ENCODE peak calls at places on chromosomes 6 and 20, in six cellular contexts. H is neuronal stem cell, C is mesenchymal stem cell, R is mesendoderm, T is H1, P is H9. Y is an unnamed sample.

GRCh38 chr6:117992856-117993255 is 85.8 kb downstream of the SLC35F1 start:
- DNase-seq in P (no peak), C (no peak), H (no peak), R (no peak), T (no peak), Y (no peak)

GRCh38 chr6:148140772-148141557 is 201.7 kb upstream of the SASH1 start:
- DNase-seq in T (no peak), H (no peak), R (no peak), C (no peak), P (no peak), Y (no peak)

GRCh38 chr20:20366896-20367680 is 816 bp upstream of the INSM1 start:
- DNase-seq in T (peak; percentile 84), H (peak; percentile 57), R (peak; percentile 39), P (peak; percentile 75), C (no peak), Y (no peak)

GRCh38 chr6:42045538-42046460 is 4.5 kb upstream of the TAF8 start:
- DNase-seq in P (peak; percentile 73), R (peak; percentile 60), T (peak; percentile 53), H (no peak), C (peak; percentile 92), Y (peak; percentile 73)

GRCh38 chr6:21559238-21559637 is 34.3 kb upstream of the SOX4 start:
- DNase-seq in R (no peak), H (no peak), P (no peak), C (no peak), T (no peak), Y (no peak)

GRCh38 chr6:111996159-111996558 is 57.7 kb upstream of the CCN6 start:
- DNase-seq in C (no peak), T (no peak), P (no peak), R (no peak), H (no peak), Y (no peak)

GRCh38 chr6:21277601-21278043 is 315.9 kb upstream of the SOX4 start:
- DNase-seq in C (no peak), T (no peak), H (no peak), P (no peak), R (peak; percentile 97), Y (no peak)

GRCh38 chr6:109441069-109441816 is 719 bp downstream of the SMPD2 start:
- DNase-seq in H (peak; percentile 42), P (peak; percentile 73), T (peak; percentile 73), C (peak; percentile 85), R (peak; percentile 87), Y (peak; percentile 47)

GRCh38 chr6:25961619-25962367 is 809 bp upstream of the TRIM38 start:
- DNase-seq in H (no peak), C (no peak), T (no peak), R (peak; percentile 26), P (no peak), Y (no peak)

GRCh38 chr6:123802351-123802696 is 1.3 kb upstream of the NKAIN2 start:
- DNase-seq in C (no peak), R (no peak), P (no peak), H (no peak), T (no peak), Y (no peak)

GRCh38 chr20:48012401-48012974 is 227.2 kb upstream of the SULF2 start:
- DNase-seq in H (no peak), R (peak; percentile 27), P (no peak), T (no peak), C (peak; percentile 93), Y (peak; percentile 45)

GRCh38 chr20:45044601-45045000 is 56.3 kb downstream of the KCNS1 start:
- DNase-seq in T (no peak), H (no peak), P (no peak), C (no peak), R (no peak), Y (no peak)

GRCh38 chr6:27601668-27602254 is 128.9 kb upstream of the ZNF184 start:
- DNase-seq in H (no peak), R (peak; percentile 93), T (peak; percentile 65), P (peak; percentile 63), C (peak; percentile 28), Y (no peak)

GRCh38 chr6:90483116-90483839 is 103.6 kb downstream of the MAP3K7 start:
- DNase-seq in C (no peak), T (no peak), R (no peak), H (no peak), P (no peak), Y (peak; percentile 49)

GRCh38 chr6:47278545-47278944 is 31.2 kb downstream of the TNFRSF21 start:
- DNase-seq in H (no peak), R (no peak), C (peak; percentile 84), T (no peak), P (no peak), Y (peak; percentile 60)

GRCh38 chr6:68313911-68314310 is 321.2 kb upstream of the ADGRB3 start:
- DNase-seq in H (no peak), P (no peak), T (no peak), R (peak; percentile 39), C (peak; percentile 36), Y (no peak)

GRCh38 chr20:7673841-7674240 is 266.4 kb downstream of the HAO1 start:
- DNase-seq in P (no peak), T (no peak), H (no peak), C (peak; percentile 45), R (no peak), Y (no peak)

GRCh38 chr20:20462185-20462584 is 94.3 kb downstream of the INSM1 start:
- DNase-seq in P (no peak), T (no peak), C (no peak), R (no peak), H (no peak), Y (no peak)

GRCh38 chr6:133333852-133334251 is 92.7 kb downstream of the EYA4 start:
- DNase-seq in P (no peak), C (no peak), R (no peak), H (no peak), T (no peak), Y (no peak)

GRCh38 chr6:85383042-85383441 is 66.8 kb upstream of the NT5E start:
- DNase-seq in P (no peak), R (no peak), H (no peak), T (no peak), C (no peak), Y (no peak)

GRCh38 chr6:72976389-72976900 is 248.9 kb downstream of the KHDC1L start:
- DNase-seq in T (no peak), C (peak; percentile 7), P (no peak), H (no peak), R (no peak), Y (no peak)

GRCh38 chr20:35003211-35004031 is 47.8 kb downstream of the MYH7B start:
- DNase-seq in P (no peak), H (no peak), T (no peak), C (no peak), R (no peak), Y (no peak)

GRCh38 chr6:30646450-30647038 is 389 bp upstream of the C6orf136 start:
- DNase-seq in H (no peak), C (no peak), P (peak; percentile 46), T (peak; percentile 47), R (peak; percentile 41), Y (no peak)

GRCh38 chr20:46168438-46168837 is 50.3 kb downstream of the CD40 start:
- DNase-seq in C (no peak), R (no peak), H (no peak), T (no peak), P (no peak), Y (no peak)

GRCh38 chr6:3175742-3176321 is 18.5 kb upstream of the TUBB2A start:
- DNase-seq in P (no peak), R (no peak), T (no peak), C (no peak), H (no peak), Y (no peak)

GRCh38 chr6:144283781-144284473 is 1.2 kb upstream of the UTRN start:
- DNase-seq in H (no peak), R (peak; percentile 44), T (no peak), P (no peak), C (peak; percentile 60), Y (peak; percentile 44)

GRCh38 chr6:37630281-37630799 is 67.3 kb downstream of the MDGA1 start:
- DNase-seq in H (no peak), T (no peak), C (peak; percentile 97), R (no peak), P (no peak), Y (peak; percentile 100)

GRCh38 chr6:67881706-67882065 is 753.4 kb upstream of the ADGRB3 start:
- DNase-seq in C (peak; percentile 18), R (no peak), P (no peak), T (no peak), H (no peak), Y (no peak)

GRCh38 chr6:12047304-12047703 is 35.2 kb downstream of the HIVEP1 start:
- DNase-seq in T (no peak), H (no peak), R (no peak), C (no peak), P (no peak), Y (no peak)

GRCh38 chr6:148758492-148758891 is 11.7 kb downstream of the UST start:
- DNase-seq in T (no peak), P (no peak), C (no peak), H (no peak), R (no peak), Y (no peak)

GRCh38 chr6:147641511-147641910 is 133.0 kb downstream of the SAMD5 start:
- DNase-seq in T (no peak), C (no peak), R (no peak), P (no peak), H (no peak), Y (peak; percentile 30)

GRCh38 chr6:161435426-161436065 is 161.7 kb upstream of the AGPAT4 start:
- DNase-seq in H (no peak), C (no peak), T (no peak), R (no peak), P (no peak), Y (no peak)

GRCh38 chr6:56959938-56960337 is 5.0 kb downstream of the BEND6 start:
- DNase-seq in R (no peak), H (no peak), P (no peak), C (peak; percentile 28), T (no peak), Y (peak; percentile 77)

GRCh38 chr6:9795880-9796279 is 619.0 kb downstream of the TFAP2A start:
- DNase-seq in H (no peak), R (peak; percentile 17), C (no peak), T (no peak), P (no peak), Y (no peak)
- H2BK15ac ChIP-seq in H (no peak overlapping the region), R (no peak overlapping the region), C (no peak overlapping the region), T (no peak overlapping the region), P (no peak overlapping the region), Y (no peak overlapping the region)

GRCh38 chr20:58650181-58650775 is 805 bp upstream of the STX16 start:
- DNase-seq in C (no peak), H (peak; percentile 40), R (no peak), P (peak; percentile 44), T (peak; percentile 58), Y (no peak)
- H2BK15ac ChIP-seq in C (peak overlapping the region; percentile 44), H (peak overlapping the region; percentile 30), R (no peak overlapping the region), P (no peak overlapping the region), T (no peak overlapping the region), Y (no peak overlapping the region)

DNA sequence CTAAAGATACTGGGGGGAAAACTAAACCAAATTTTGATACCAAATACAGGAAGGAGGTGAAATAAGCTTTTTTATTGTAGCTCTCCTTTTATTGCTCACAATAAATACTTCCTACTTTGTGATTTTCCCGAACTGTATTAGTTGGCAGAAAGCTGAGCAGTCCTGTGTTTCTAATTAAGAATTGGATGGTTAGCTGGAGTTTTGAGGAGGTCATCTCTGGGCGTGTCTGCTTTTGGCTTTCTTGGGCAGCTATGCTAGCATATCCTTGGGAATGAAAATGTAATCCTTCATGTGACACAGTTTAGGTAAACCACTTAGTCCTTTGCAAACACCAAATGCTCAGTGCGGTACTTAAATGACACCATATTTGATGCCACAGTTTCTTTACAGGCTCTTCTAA is 67.5 kb downstream of the MTHFD1L start:
- DNase-seq in T (no peak), C (no peak), R (no peak), H (no peak), P (no peak), Y (peak; percentile 56)
- H2BK15ac ChIP-seq in T (no peak overlapping the region), C (no peak overlapping the region), R (no peak overlapping the region), H (no peak overlapping the region), P (no peak overlapping the region), Y (peak overlapping the region; percentile 64)

GRCh38 chr6:139415365-139415764 is 40.9 kb upstream of the CITED2 start:
- DNase-seq in H (no peak), R (no peak), T (no peak), P (no peak), C (no peak), Y (no peak)
- H2BK15ac ChIP-seq in H (no peak overlapping the region), R (no peak overlapping the region), T (no peak overlapping the region), P (no peak overlapping the region), C (no peak overlapping the region), Y (no peak overlapping the region)